ENCODE peak calls at places on chromosomes 1 and 21, in six cellular contexts. U is breast epithelium, O is A549, D is IMR-90, V is heart left ventricle, T is H1. I is an unnamed sample.

GRCh38 chr1:26694185-26694572 is 1.6 kb upstream of the ARID1A start:
- DNase-seq in U (no peak), O (no peak), D (no peak), V (no peak), T (no peak), I (no peak)

GRCh38 chr1:206715552-206716518 is 31.1 kb downstream of the MAPKAPK2 start:
- DNase-seq in U (no peak), O (no peak), D (no peak), V (no peak), T (no peak), I (no peak)

GRCh38 chr1:59705849-59706599 is 108.7 kb upstream of the HOOK1 start:
- DNase-seq in U (no peak), O (no peak), D (peak; percentile 93), V (no peak), T (no peak), I (no peak)

GRCh38 chr1:115642168-115643072 is 650 bp downstream of the VANGL1 start:
- DNase-seq in U (no peak), O (peak; percentile 48), D (peak; percentile 20), V (peak; percentile 42), T (peak; percentile 69), I (no peak)

GRCh38 chr1:47940321-47940720 is 56.9 kb downstream of the TRABD2B start:
- DNase-seq in U (no peak), O (no peak), D (no peak), V (no peak), T (peak; percentile 23), I (no peak)

GRCh38 chr1:116259665-116260064 is 113.4 kb upstream of the ATP1A1 start:
- DNase-seq in U (no peak), O (no peak), D (no peak), V (no peak), T (no peak), I (no peak)

GRCh38 chr21:21096956-21097355 is 98.7 kb downstream of the NCAM2 start:
- DNase-seq in U (no peak), O (no peak), D (no peak), V (no peak), T (no peak), I (no peak)

GRCh38 chr1:33670567-33670966 is 193.3 kb upstream of the HMGB4 start:
- DNase-seq in U (no peak), O (no peak), D (no peak), V (no peak), T (no peak), I (no peak)

GRCh38 chr1:43147625-43148319 is 24.3 kb downstream of the EBNA1BP2 start:
- DNase-seq in U (peak; percentile 77), O (peak; percentile 64), D (peak; percentile 32), V (peak; percentile 66), T (peak; percentile 100), I (peak; percentile 26)

GRCh38 chr1:116254776-116255175 is 118.3 kb upstream of the ATP1A1 start:
- DNase-seq in U (no peak), O (no peak), D (no peak), V (no peak), T (no peak), I (no peak)

GRCh38 chr1:203143671-203144070 is 16.1 kb downstream of the ADORA1 start:
- DNase-seq in U (no peak), O (no peak), D (no peak), V (no peak), T (no peak), I (no peak)

GRCh38 chr1:156663178-156663577 is 14.0 kb downstream of the NES start:
- DNase-seq in U (no peak), O (no peak), D (peak; percentile 79), V (peak; percentile 77), T (no peak), I (no peak)

GRCh38 chr21:44011774-44012473 is at the start of gene TRAPPC10:
- DNase-seq in U (peak; percentile 77), O (peak; percentile 80), D (peak; percentile 80), V (peak; percentile 90), T (peak; percentile 85), I (peak; percentile 61)

GRCh38 chr1:113401728-113402127 is 11.4 kb downstream of the MAGI3 start:
- DNase-seq in U (no peak), O (no peak), D (no peak), V (no peak), T (no peak), I (no peak)

GRCh38 chr21:42233067-42233981 is 14.4 kb downstream of the ABCG1 start:
- DNase-seq in U (no peak), O (peak; percentile 21), D (peak; percentile 20), V (peak; percentile 67), T (no peak), I (peak; percentile 74)

GRCh38 chr1:51345300-51345687 is 14.9 kb upstream of the TTC39A start:
- DNase-seq in U (no peak), O (no peak), D (no peak), V (no peak), T (no peak), I (no peak)

GRCh38 chr1:44484155-44484688 is 79.2 kb downstream of the RNF220 start:
- DNase-seq in U (no peak), O (no peak), D (no peak), V (no peak), T (no peak), I (no peak)

GRCh38 chr21:45576838-45577737 is 34.8 kb upstream of the SLC19A1 start:
- DNase-seq in U (peak; percentile 47), O (no peak), D (no peak), V (no peak), T (no peak), I (no peak)

GRCh38 chr1:29684141-29684540 is 447.8 kb downstream of the PTPRU start:
- DNase-seq in U (no peak), O (no peak), D (no peak), V (no peak), T (no peak), I (no peak)

GRCh38 chr1:89603651-89604413 is 29.1 kb upstream of the LRRC8C start:
- DNase-seq in U (no peak), O (no peak), D (peak; percentile 62), V (no peak), T (no peak), I (no peak)

GRCh38 chr1:12456979-12457378 is 161.0 kb downstream of the DHRS3 start:
- DNase-seq in U (no peak), O (no peak), D (peak; percentile 63), V (no peak), T (no peak), I (no peak)

GRCh38 chr1:41497631-41498030 is 13.1 kb upstream of the EDN2 start:
- DNase-seq in U (no peak), O (no peak), D (no peak), V (no peak), T (no peak), I (no peak)

GRCh38 chr1:41500378-41500777 is 15.9 kb upstream of the EDN2 start:
- DNase-seq in U (peak; percentile 89), O (peak; percentile 52), D (no peak), V (peak; percentile 59), T (no peak), I (no peak)

GRCh38 chr1:41499591-41499990 is 15.1 kb upstream of the EDN2 start:
- DNase-seq in U (no peak), O (no peak), D (no peak), V (no peak), T (no peak), I (no peak)

GRCh38 chr1:41498391-41498790 is 13.9 kb upstream of the EDN2 start:
- DNase-seq in U (no peak), O (no peak), D (no peak), V (no peak), T (no peak), I (no peak)

DNA sequence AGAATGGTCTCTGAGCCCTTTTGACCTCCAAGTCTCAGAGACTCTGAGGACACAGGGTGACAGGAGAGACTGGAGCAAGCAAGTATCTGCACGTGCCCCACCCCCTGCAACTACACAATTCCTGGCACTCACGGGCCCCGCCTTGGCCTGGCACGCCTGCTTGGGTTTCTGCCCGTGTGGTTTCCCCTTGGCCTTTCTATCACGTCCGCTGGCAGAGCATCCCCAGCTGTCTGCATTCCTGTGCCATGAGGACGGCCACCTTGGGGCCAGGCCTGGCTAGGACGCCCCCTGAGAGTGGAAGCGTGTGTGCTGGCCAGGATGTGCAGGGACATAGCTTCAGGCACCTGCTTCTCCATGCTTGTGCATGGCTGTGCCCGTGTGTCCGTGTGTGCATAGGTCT is 14.3 kb upstream of the EDN2 start:
- DNase-seq in U (peak; percentile 78), O (peak; percentile 48), D (peak; percentile 38), V (peak; percentile 74), T (no peak), I (no peak)
- TF ChIP-seq POLR2A in U (no peak), O (no peak), D (no peak), V (no peak), T (no peak), I (no peak)

GRCh38 chr1:39189592-39190041 is 14.9 kb upstream of the MACF1 start:
- DNase-seq in U (no peak), O (no peak), D (peak; percentile 86), V (no peak), T (no peak), I (no peak)
- H3K4me1 ChIP-seq in U (peaks cover 10% of the 10 kb centered on the region), O (peaks cover 92% of the 10 kb centered on the region), D (peaks cover 25% of the 10 kb centered on the region), V (no peaks in the 10 kb centered on the region), T (no peaks in the 10 kb centered on the region), I (peaks cover 7% of the 10 kb centered on the region)

GRCh38 chr1:219347376-219347775 is 173.7 kb downstream of the LYPLAL1 start:
- DNase-seq in U (no peak), O (no peak), D (no peak), V (no peak), T (no peak), I (no peak)
- H3K27ac ChIP-seq in U (no peak overlapping the region), O (no peak overlapping the region), D (no peak overlapping the region), V (peak overlapping the region; percentile 7), T (no peak overlapping the region), I (peak overlapping the region; percentile 26)

DNA sequence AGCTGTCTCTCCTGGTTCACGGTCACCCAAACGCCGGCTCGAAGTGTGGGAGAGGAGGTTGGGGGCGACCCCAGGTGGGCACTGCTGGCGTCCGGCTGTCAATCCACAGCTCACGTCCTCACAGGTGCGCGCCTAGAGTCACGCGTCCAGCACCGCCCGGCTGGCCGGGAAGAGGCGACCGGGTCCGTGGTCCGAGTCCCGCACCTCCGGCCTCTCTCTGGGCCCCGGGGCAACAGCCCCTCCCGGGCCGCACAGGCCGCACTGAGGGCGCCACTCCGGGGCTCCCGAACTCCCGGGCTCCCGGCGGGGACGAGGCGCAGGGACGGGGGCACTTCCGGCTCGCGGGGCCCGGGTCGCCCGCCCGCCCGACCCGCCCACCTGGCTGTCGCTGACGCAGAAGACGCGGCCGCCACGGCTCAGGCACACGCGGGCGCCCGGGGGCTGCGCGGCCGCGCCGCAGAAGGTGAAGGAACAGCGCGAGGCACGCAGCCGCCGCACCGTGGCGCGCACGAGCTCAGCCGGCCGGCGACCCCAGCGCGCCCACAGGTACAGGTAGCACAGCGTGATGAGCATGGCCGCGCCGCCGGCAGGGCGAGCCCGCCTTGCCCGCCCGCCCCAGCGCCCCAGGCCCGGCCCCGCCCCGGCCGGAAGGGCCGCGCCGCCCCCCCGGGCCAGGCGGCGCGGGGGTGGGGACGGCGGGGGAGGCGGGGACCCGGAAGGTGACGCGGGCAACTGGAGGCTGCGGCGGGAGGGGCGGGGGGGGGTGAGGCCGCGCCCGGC is at the start of gene HLCS:
- DNase-seq in U (peak; percentile 65), O (peak; percentile 61), D (peak; percentile 36), V (peak; percentile 75), T (peak; percentile 75), I (peak; percentile 20)
- TF ChIP-seq POLR2A in U (no peak), O (peak; percentile 71), D (peak; percentile 65), V (peak; percentile 59), T (peak; percentile 44), I (no peak)

GRCh38 chr1:85462931-85463665 is 1.9 kb downstream of the DDAH1 start:
- DNase-seq in U (no peak), O (no peak), D (no peak), V (no peak), T (no peak), I (no peak)
- H3K4me1 ChIP-seq in U (no peaks in the 10 kb centered on the region), O (peaks cover 40% of the 10 kb centered on the region), D (peaks cover 7% of the 10 kb centered on the region), V (peaks cover 11% of the 10 kb centered on the region), T (peaks cover 2% of the 10 kb centered on the region), I (no peaks in the 10 kb centered on the region)

I was measured in tibial nerve.